ENCODE peak calls at places on chromosomes 16 and 17, in seven cellular contexts. One of them, this sample, is unnamed.

GRCh38 chr17:17347956-17348871 is 45.0 kb downstream of the NT5M start:
- DNase-seq in activated T-helper 1 cell treated with Interleukin-2 at 50 U/mL for 16 hours: no peak
- DNase-seq in renal cortical epithelial cell: no peak
- DNase-seq in lower lobe of right lung: no peak
- DNase-seq in amniotic stem cell: no peak
- DNase-seq in naive thymus-derived CD4-positive, alpha-beta T cell: no peak
- DNase-seq in HFF-Myc: no peak
- DNase-seq in this sample: no peak

GRCh38 chr16:11105038-11105903 is 150.7 kb downstream of the SOCS1 start:
- DNase-seq in renal cortical epithelial cell: peak; percentile 91
- DNase-seq in lower lobe of right lung: no peak
- DNase-seq in naive thymus-derived CD4-positive, alpha-beta T cell: no peak
- DNase-seq in HFF-Myc: peak; percentile 73
- DNase-seq in activated T-helper 1 cell treated with Interleukin-2 at 50 U/mL for 16 hours: no peak
- DNase-seq in amniotic stem cell: peak; percentile 45
- DNase-seq in this sample: peak; percentile 31

GRCh38 chr17:56914641-56915263 is 903 bp upstream of the TRIM25 start:
- DNase-seq in activated T-helper 1 cell treated with Interleukin-2 at 50 U/mL for 16 hours: no peak
- DNase-seq in amniotic stem cell: no peak
- DNase-seq in naive thymus-derived CD4-positive, alpha-beta T cell: no peak
- DNase-seq in renal cortical epithelial cell: no peak
- DNase-seq in HFF-Myc: no peak
- DNase-seq in lower lobe of right lung: no peak
- DNase-seq in this sample: no peak

GRCh38 chr17:59427996-59428395 is 96.5 kb downstream of the YPEL2 start:
- DNase-seq in amniotic stem cell: no peak
- DNase-seq in lower lobe of right lung: no peak
- DNase-seq in activated T-helper 1 cell treated with Interleukin-2 at 50 U/mL for 16 hours: no peak
- DNase-seq in renal cortical epithelial cell: peak; percentile 54
- DNase-seq in naive thymus-derived CD4-positive, alpha-beta T cell: no peak
- DNase-seq in HFF-Myc: no peak
- DNase-seq in this sample: no peak

GRCh38 chr17:63358956-63359355 is 87.2 kb downstream of the CYB561 start:
- DNase-seq in activated T-helper 1 cell treated with Interleukin-2 at 50 U/mL for 16 hours: no peak
- DNase-seq in renal cortical epithelial cell: peak; percentile 32
- DNase-seq in lower lobe of right lung: no peak
- DNase-seq in naive thymus-derived CD4-positive, alpha-beta T cell: no peak
- DNase-seq in amniotic stem cell: no peak
- DNase-seq in HFF-Myc: no peak
- DNase-seq in this sample: peak; percentile 19

GRCh38 chr17:65931246-65932149 is 260.4 kb downstream of the CEP112 start:
- DNase-seq in naive thymus-derived CD4-positive, alpha-beta T cell: no peak
- DNase-seq in lower lobe of right lung: no peak
- DNase-seq in HFF-Myc: no peak
- DNase-seq in activated T-helper 1 cell treated with Interleukin-2 at 50 U/mL for 16 hours: no peak
- DNase-seq in renal cortical epithelial cell: peak; percentile 51
- DNase-seq in amniotic stem cell: no peak
- DNase-seq in this sample: peak; percentile 1

GRCh38 chr16:87000007-87000406 is 317.2 kb downstream of the C16orf95 start:
- DNase-seq in activated T-helper 1 cell treated with Interleukin-2 at 50 U/mL for 16 hours: no peak
- DNase-seq in lower lobe of right lung: no peak
- DNase-seq in HFF-Myc: no peak
- DNase-seq in amniotic stem cell: no peak
- DNase-seq in naive thymus-derived CD4-positive, alpha-beta T cell: no peak
- DNase-seq in renal cortical epithelial cell: peak; percentile 18
- DNase-seq in this sample: peak; percentile 93

GRCh38 chr17:29566473-29567361 is at the start of gene ABHD15:
- DNase-seq in HFF-Myc: no peak
- DNase-seq in amniotic stem cell: no peak
- DNase-seq in lower lobe of right lung: peak; percentile 87
- DNase-seq in naive thymus-derived CD4-positive, alpha-beta T cell: peak; percentile 61
- DNase-seq in renal cortical epithelial cell: peak; percentile 43
- DNase-seq in activated T-helper 1 cell treated with Interleukin-2 at 50 U/mL for 16 hours: peak; percentile 46
- DNase-seq in this sample: peak; percentile 83

GRCh38 chr16:30658731-30659506 is 688 bp downstream of the FBRS start:
- DNase-seq in lower lobe of right lung: peak; percentile 84
- DNase-seq in amniotic stem cell: peak; percentile 98
- DNase-seq in naive thymus-derived CD4-positive, alpha-beta T cell: no peak
- DNase-seq in renal cortical epithelial cell: peak; percentile 91
- DNase-seq in HFF-Myc: peak; percentile 83
- DNase-seq in activated T-helper 1 cell treated with Interleukin-2 at 50 U/mL for 16 hours: no peak
- DNase-seq in this sample: peak; percentile 100

GRCh38 chr17:49997256-49997735 is 2.3 kb upstream of the DLX3 start:
- DNase-seq in activated T-helper 1 cell treated with Interleukin-2 at 50 U/mL for 16 hours: no peak
- DNase-seq in naive thymus-derived CD4-positive, alpha-beta T cell: peak; percentile 17
- DNase-seq in amniotic stem cell: no peak
- DNase-seq in renal cortical epithelial cell: no peak
- DNase-seq in HFF-Myc: no peak
- DNase-seq in lower lobe of right lung: no peak
- DNase-seq in this sample: no peak

GRCh38 chr16:73713817-73714495 is 582.7 kb upstream of the PSMD7 start:
- DNase-seq in renal cortical epithelial cell: no peak
- DNase-seq in activated T-helper 1 cell treated with Interleukin-2 at 50 U/mL for 16 hours: no peak
- DNase-seq in amniotic stem cell: no peak
- DNase-seq in lower lobe of right lung: no peak
- DNase-seq in HFF-Myc: no peak
- DNase-seq in naive thymus-derived CD4-positive, alpha-beta T cell: no peak
- DNase-seq in this sample: peak; percentile 6

GRCh38 chr17:812638-813204 is 30.6 kb downstream of the MRM3 start:
- DNase-seq in renal cortical epithelial cell: no peak
- DNase-seq in naive thymus-derived CD4-positive, alpha-beta T cell: no peak
- DNase-seq in HFF-Myc: no peak
- DNase-seq in activated T-helper 1 cell treated with Interleukin-2 at 50 U/mL for 16 hours: no peak
- DNase-seq in lower lobe of right lung: no peak
- DNase-seq in amniotic stem cell: no peak
- DNase-seq in this sample: no peak

This sample was measured in Caki2.